ENCODE peak calls at places on chromosomes 7 and 10, in eight cellular contexts. One of them, this sample, is unnamed.
A peak's percentile ranks its signal among the peaks of the same experiment; 100 is the strongest.

GRCh38 chr7:97973206-97973658 is 16.8 kb downstream of the OCM2 start:
- DNase-seq in prostate gland: no peak
- DNase-seq in transverse colon: no peak
- DNase-seq in A549: peak; percentile 9
- DNase-seq in ovary: no peak
- DNase-seq in right lobe of liver: no peak
- DNase-seq in heart left ventricle: no peak
- DNase-seq in uterus: no peak
- DNase-seq in this sample: no peak

GRCh38 chr7:151754142-151754590 is 122.7 kb downstream of the PRKAG2 start:
- DNase-seq in A549: peak; percentile 98
- DNase-seq in heart left ventricle: peak; percentile 88
- DNase-seq in prostate gland: peak; percentile 83
- DNase-seq in right lobe of liver: peak; percentile 76
- DNase-seq in transverse colon: peak; percentile 74
- DNase-seq in uterus: peak; percentile 85
- DNase-seq in ovary: peak; percentile 84
- DNase-seq in this sample: peak; percentile 86

GRCh38 chr10:5434017-5434753 is 21.8 kb downstream of the NET1 start:
- DNase-seq in prostate gland: no peak
- DNase-seq in uterus: no peak
- DNase-seq in ovary: no peak
- DNase-seq in right lobe of liver: no peak
- DNase-seq in A549: peak; percentile 40
- DNase-seq in heart left ventricle: no peak
- DNase-seq in transverse colon: no peak
- DNase-seq in this sample: no peak

GRCh38 chr7:76369011-76369410 is 10.2 kb upstream of the YWHAG start:
- DNase-seq in heart left ventricle: peak; percentile 28
- DNase-seq in transverse colon: no peak
- DNase-seq in A549: no peak
- DNase-seq in uterus: no peak
- DNase-seq in ovary: no peak
- DNase-seq in right lobe of liver: no peak
- DNase-seq in prostate gland: no peak
- DNase-seq in this sample: no peak

GRCh38 chr7:150947761-150948680 is 30.1 kb downstream of the KCNH2 start:
- DNase-seq in right lobe of liver: no peak
- DNase-seq in heart left ventricle: peak; percentile 51
- DNase-seq in ovary: no peak
- DNase-seq in prostate gland: no peak
- DNase-seq in uterus: no peak
- DNase-seq in A549: no peak
- DNase-seq in transverse colon: no peak
- DNase-seq in this sample: no peak

GRCh38 chr7:87356448-87356847 is 11.0 kb downstream of the CROT start:
- DNase-seq in uterus: no peak
- DNase-seq in A549: no peak
- DNase-seq in ovary: no peak
- DNase-seq in heart left ventricle: no peak
- DNase-seq in right lobe of liver: no peak
- DNase-seq in transverse colon: no peak
- DNase-seq in prostate gland: no peak
- DNase-seq in this sample: no peak

GRCh38 chr10:50409965-50410811 is 158.9 kb upstream of the ASAH2 start:
- DNase-seq in A549: no peak
- DNase-seq in uterus: no peak
- DNase-seq in transverse colon: no peak
- DNase-seq in prostate gland: no peak
- DNase-seq in ovary: no peak
- DNase-seq in heart left ventricle: no peak
- DNase-seq in right lobe of liver: no peak
- DNase-seq in this sample: no peak

GRCh38 chr10:110216240-110216639 is 8.8 kb downstream of the MXI1 start:
- DNase-seq in prostate gland: no peak
- DNase-seq in right lobe of liver: no peak
- DNase-seq in uterus: no peak
- DNase-seq in transverse colon: no peak
- DNase-seq in ovary: no peak
- DNase-seq in heart left ventricle: no peak
- DNase-seq in A549: no peak
- DNase-seq in this sample: no peak

GRCh38 chr10:51238987-51239386 is 164.7 kb downstream of the PRKG1 start:
- DNase-seq in uterus: no peak
- DNase-seq in A549: no peak
- DNase-seq in prostate gland: no peak
- DNase-seq in heart left ventricle: no peak
- DNase-seq in right lobe of liver: no peak
- DNase-seq in ovary: no peak
- DNase-seq in transverse colon: no peak
- DNase-seq in this sample: no peak

GRCh38 chr7:33351709-33352108 is 222.3 kb downstream of the BBS9 start:
- DNase-seq in uterus: no peak
- DNase-seq in ovary: no peak
- DNase-seq in heart left ventricle: no peak
- DNase-seq in A549: no peak
- DNase-seq in right lobe of liver: no peak
- DNase-seq in transverse colon: no peak
- DNase-seq in prostate gland: no peak
- DNase-seq in this sample: no peak

GRCh38 chr7:155136619-155137243 is 66.6 kb downstream of the HTR5A start:
- DNase-seq in prostate gland: no peak
- DNase-seq in heart left ventricle: no peak
- DNase-seq in transverse colon: no peak
- DNase-seq in ovary: no peak
- DNase-seq in right lobe of liver: no peak
- DNase-seq in uterus: no peak
- DNase-seq in A549: no peak
- DNase-seq in this sample: no peak

GRCh38 chr7:92813390-92814024 is 22.9 kb downstream of the CDK6 start:
- DNase-seq in heart left ventricle: no peak
- DNase-seq in transverse colon: no peak
- DNase-seq in prostate gland: no peak
- DNase-seq in A549: no peak
- DNase-seq in uterus: no peak
- DNase-seq in right lobe of liver: no peak
- DNase-seq in ovary: no peak
- DNase-seq in this sample: no peak

GRCh38 chr7:20778063-20778721 is 8.5 kb downstream of the SP8 start:
- DNase-seq in prostate gland: peak; percentile 63
- DNase-seq in A549: peak; percentile 36
- DNase-seq in transverse colon: peak; percentile 18
- DNase-seq in uterus: no peak
- DNase-seq in right lobe of liver: peak; percentile 60
- DNase-seq in ovary: no peak
- DNase-seq in heart left ventricle: no peak
- DNase-seq in this sample: peak; percentile 22

GRCh38 chr10:119211176-119211575 is 3.8 kb downstream of the GRK5 start:
- DNase-seq in transverse colon: no peak
- DNase-seq in ovary: no peak
- DNase-seq in heart left ventricle: no peak
- DNase-seq in uterus: no peak
- DNase-seq in prostate gland: no peak
- DNase-seq in A549: no peak
- DNase-seq in right lobe of liver: no peak
- DNase-seq in this sample: no peak

GRCh38 chr7:47180268-47180826 is 401.6 kb downstream of the TNS3 start:
- DNase-seq in right lobe of liver: no peak
- DNase-seq in uterus: peak; percentile 72
- DNase-seq in prostate gland: peak; percentile 40
- DNase-seq in heart left ventricle: no peak
- DNase-seq in A549: peak; percentile 66
- DNase-seq in transverse colon: peak; percentile 51
- DNase-seq in ovary: peak; percentile 66
- DNase-seq in this sample: peak; percentile 41

GRCh38 chr7:27198138-27198841 is 1.6 kb downstream of the HOXA13 start:
- DNase-seq in transverse colon: no peak
- DNase-seq in prostate gland: peak; percentile 19
- DNase-seq in heart left ventricle: no peak
- DNase-seq in A549: no peak
- DNase-seq in uterus: no peak
- DNase-seq in ovary: no peak
- DNase-seq in right lobe of liver: no peak
- DNase-seq in this sample: no peak
- H3K4me3 ChIP-seq in transverse colon: peak overlapping the region; percentile 57
- H3K4me3 ChIP-seq in prostate gland: peak overlapping the region; percentile 76
- H3K4me3 ChIP-seq in heart left ventricle: no peak overlapping the region
- H3K4me3 ChIP-seq in A549: peak overlapping the region; percentile 82
- H3K4me3 ChIP-seq in uterus: peak overlapping the region; percentile 20
- H3K4me3 ChIP-seq in ovary: peak overlapping the region; percentile 20
- H3K4me3 ChIP-seq in right lobe of liver: no peak overlapping the region
- H3K4me3 ChIP-seq in this sample: no peak overlapping the region

GRCh38 chr7:1151156-1151555 is 8.8 kb downstream of the ZFAND2A start:
- DNase-seq in prostate gland: no peak
- DNase-seq in right lobe of liver: no peak
- DNase-seq in uterus: no peak
- DNase-seq in heart left ventricle: no peak
- DNase-seq in A549: no peak
- DNase-seq in ovary: no peak
- DNase-seq in transverse colon: no peak
- DNase-seq in this sample: no peak
- TF ChIP-seq POLR2A in prostate gland: no peak
- TF ChIP-seq POLR2A in right lobe of liver: no peak
- TF ChIP-seq POLR2A in uterus: no peak
- TF ChIP-seq POLR2A in heart left ventricle: no peak
- TF ChIP-seq POLR2A in A549: no peak
- TF ChIP-seq POLR2A in ovary: no peak
- TF ChIP-seq POLR2A in transverse colon: no peak
- TF ChIP-seq POLR2A in this sample: no peak

DNA sequence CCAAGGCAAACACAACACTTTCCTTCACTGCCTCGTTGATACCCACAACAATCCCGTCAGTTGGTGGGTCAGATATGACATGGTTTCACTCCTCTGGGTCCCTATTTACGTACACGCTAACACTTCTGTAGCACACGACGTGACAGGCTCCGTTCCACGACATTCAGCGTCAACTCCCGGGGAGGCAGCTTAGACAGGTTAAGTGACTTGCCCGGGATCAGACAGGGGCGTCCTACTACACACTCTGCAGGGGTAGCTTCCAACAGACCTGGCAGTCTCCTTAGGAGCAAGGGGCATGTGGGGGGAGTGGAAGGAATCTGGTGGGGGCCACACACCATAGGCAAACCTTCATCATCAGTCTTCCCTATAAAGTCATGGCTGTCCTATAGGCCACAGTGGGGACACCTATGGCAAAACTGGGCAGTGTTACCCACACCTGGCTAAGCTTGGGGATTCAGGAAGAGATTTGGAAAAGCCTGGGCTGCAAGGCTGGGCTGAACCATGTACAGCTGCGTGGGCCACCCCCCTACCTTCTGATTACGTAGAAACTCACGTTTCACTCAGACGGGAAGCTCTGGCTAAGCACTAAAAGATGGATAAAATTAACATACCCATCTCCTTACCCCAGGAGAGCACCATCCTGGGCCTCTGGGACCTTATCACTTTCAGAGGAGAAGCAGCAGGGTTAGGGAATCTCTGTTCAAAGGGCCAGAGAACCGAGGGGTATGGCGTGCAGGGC is 2.0 kb downstream of the TYSND1 start:
- DNase-seq in A549: no peak
- DNase-seq in heart left ventricle: no peak
- DNase-seq in right lobe of liver: no peak
- DNase-seq in ovary: no peak
- DNase-seq in uterus: no peak
- DNase-seq in transverse colon: no peak
- DNase-seq in prostate gland: no peak
- DNase-seq in this sample: no peak
- H3K4me3 ChIP-seq in A549: peak overlapping the region; percentile 79
- H3K4me3 ChIP-seq in heart left ventricle: peak overlapping the region; percentile 69
- H3K4me3 ChIP-seq in right lobe of liver: no peak overlapping the region
- H3K4me3 ChIP-seq in ovary: peak overlapping the region; percentile 49
- H3K4me3 ChIP-seq in uterus: no peak overlapping the region
- H3K4me3 ChIP-seq in transverse colon: peak overlapping the region; percentile 78
- H3K4me3 ChIP-seq in prostate gland: peak overlapping the region; percentile 51
- H3K4me3 ChIP-seq in this sample: no peak overlapping the region

GRCh38 chr7:100081535-100082102 is at the start of gene ZNF3:
- DNase-seq in prostate gland: peak; percentile 98
- DNase-seq in A549: peak; percentile 91
- DNase-seq in uterus: peak; percentile 99
- DNase-seq in ovary: peak; percentile 98
- DNase-seq in heart left ventricle: peak; percentile 99
- DNase-seq in right lobe of liver: peak; percentile 97
- DNase-seq in transverse colon: peak; percentile 98
- DNase-seq in this sample: peak; percentile 99
- TF ChIP-seq POLR2A in prostate gland: peak; percentile 32
- TF ChIP-seq POLR2A in A549: peak; percentile 69
- TF ChIP-seq POLR2A in uterus: peak; percentile 75
- TF ChIP-seq POLR2A in ovary: peak; percentile 70
- TF ChIP-seq POLR2A in heart left ventricle: peak; percentile 64
- TF ChIP-seq POLR2A in right lobe of liver: peak; percentile 79
- TF ChIP-seq POLR2A in transverse colon: peak; percentile 87
- TF ChIP-seq POLR2A in this sample: no peak

GRCh38 chr10:62239994-62240393 is 28.6 kb downstream of the RTKN2 start:
- DNase-seq in right lobe of liver: no peak
- DNase-seq in heart left ventricle: no peak
- DNase-seq in transverse colon: no peak
- DNase-seq in uterus: no peak
- DNase-seq in A549: no peak
- DNase-seq in ovary: no peak
- DNase-seq in prostate gland: no peak
- DNase-seq in this sample: no peak

GRCh38 chr10:62238880-62239279 is 29.8 kb downstream of the RTKN2 start:
- DNase-seq in right lobe of liver: no peak
- DNase-seq in heart left ventricle: no peak
- DNase-seq in ovary: no peak
- DNase-seq in transverse colon: no peak
- DNase-seq in A549: no peak
- DNase-seq in prostate gland: no peak
- DNase-seq in uterus: no peak
- DNase-seq in this sample: no peak

GRCh38 chr10:62244785-62245595 is 23.7 kb downstream of the RTKN2 start:
- DNase-seq in ovary: no peak
- DNase-seq in transverse colon: peak; percentile 54
- DNase-seq in prostate gland: peak; percentile 67
- DNase-seq in A549: no peak
- DNase-seq in right lobe of liver: no peak
- DNase-seq in heart left ventricle: no peak
- DNase-seq in uterus: no peak
- DNase-seq in this sample: peak; percentile 7

GRCh38 chr10:62244088-62244487 is 24.6 kb downstream of the RTKN2 start:
- DNase-seq in uterus: no peak
- DNase-seq in transverse colon: no peak
- DNase-seq in right lobe of liver: no peak
- DNase-seq in ovary: no peak
- DNase-seq in A549: no peak
- DNase-seq in heart left ventricle: no peak
- DNase-seq in prostate gland: no peak
- DNase-seq in this sample: no peak

GRCh38 chr10:62243647-62243997 is 25.0 kb downstream of the RTKN2 start:
- DNase-seq in transverse colon: no peak
- DNase-seq in prostate gland: no peak
- DNase-seq in A549: no peak
- DNase-seq in ovary: no peak
- DNase-seq in right lobe of liver: no peak
- DNase-seq in heart left ventricle: no peak
- DNase-seq in uterus: no peak
- DNase-seq in this sample: no peak
- H3K4me3 ChIP-seq in transverse colon: peak overlapping the region; percentile 20
- H3K4me3 ChIP-seq in prostate gland: no peak overlapping the region
- H3K4me3 ChIP-seq in A549: peak overlapping the region; percentile 16
- H3K4me3 ChIP-seq in ovary: no peak overlapping the region
- H3K4me3 ChIP-seq in right lobe of liver: no peak overlapping the region
- H3K4me3 ChIP-seq in heart left ventricle: peak overlapping the region; percentile 2
- H3K4me3 ChIP-seq in uterus: no peak overlapping the region
- H3K4me3 ChIP-seq in this sample: no peak overlapping the region